ENCODE peak calls at places on chromosomes 16 and 17, in ten cellular contexts. S is CD8-positive, alpha-beta T cell; W is right atrium auricular region; H is esophagus squamous epithelium; X is SJCRH30; M is lung; B is ovary; F is A549; Y is stomach; D is Karpas-422. N is an unnamed sample.
A peak's percentile ranks its signal among the peaks of the same experiment; 100 is the strongest.

GRCh38 chr16:73448970-73449369 is 401.0 kb upstream of the ZFHX3 start:
- DNase-seq in S (no peak), W (no peak), H (no peak), X (no peak), M (no peak), B (no peak), F (no peak), Y (no peak), D (no peak), N (no peak)

GRCh38 chr17:5234645-5235576 is at the start of gene SCIMP:
- DNase-seq in S (no peak), W (peak; percentile 61), H (no peak), X (no peak), M (peak; percentile 33), B (no peak), F (no peak), Y (no peak), D (peak; percentile 47), N (peak; percentile 63)

GRCh38 chr17:62727916-62728672 is 80.0 kb downstream of the MARCHF10 start:
- DNase-seq in S (no peak), W (no peak), H (no peak), X (peak; percentile 62), M (no peak), B (no peak), F (peak; percentile 53), Y (no peak), D (no peak), N (no peak)

GRCh38 chr16:69564845-69565610 is 738 bp upstream of the NFAT5 start:
- DNase-seq in S (no peak), W (no peak), H (no peak), X (peak; percentile 2), M (no peak), B (no peak), F (no peak), Y (no peak), D (peak; percentile 59), N (no peak)

GRCh38 chr17:44757918-44758413 is 822 bp upstream of the ADAM11 start:
- DNase-seq in S (no peak), W (no peak), H (no peak), X (no peak), M (no peak), B (no peak), F (no peak), Y (no peak), D (no peak), N (no peak)

GRCh38 chr17:49819118-49819517 is 28.8 kb downstream of the TAC4 start:
- DNase-seq in S (no peak), W (no peak), H (no peak), X (no peak), M (no peak), B (no peak), F (no peak), Y (no peak), D (no peak), N (no peak)

GRCh38 chr16:66287416-66287815 is 79.1 kb upstream of the CDH5 start:
- DNase-seq in S (no peak), W (no peak), H (no peak), X (no peak), M (no peak), B (no peak), F (no peak), Y (no peak), D (no peak), N (no peak)

GRCh38 chr17:45784583-45785372 is 658 bp downstream of the CRHR1 start:
- DNase-seq in S (no peak), W (no peak), H (no peak), X (peak; percentile 10), M (no peak), B (no peak), F (no peak), Y (peak; percentile 49), D (no peak), N (no peak)

GRCh38 chr16:58417600-58417999 is 25.3 kb downstream of the GINS3 start:
- DNase-seq in S (no peak), W (no peak), H (no peak), X (peak; percentile 34), M (no peak), B (no peak), F (no peak), Y (no peak), D (peak; percentile 98), N (no peak)
- H3K4me3 ChIP-seq in S (no peak overlapping the region), W (no peak overlapping the region), H (no peak overlapping the region), X (no peak overlapping the region), M (no peak overlapping the region), B (no peak overlapping the region), F (no peak overlapping the region), Y (no peak overlapping the region), D (peak overlapping the region; percentile 71), N (no peak overlapping the region)

GRCh38 chr17:77421635-77421982 is 280.8 kb downstream of the SEC14L1 start:
- DNase-seq in S (no peak), W (no peak), H (no peak), X (no peak), M (no peak), B (no peak), F (no peak), Y (no peak), D (no peak), N (no peak)
- H3K4me1 ChIP-seq in S (peaks cover 75% of the 10 kb centered on the region), W (peaks cover 78% of the 10 kb centered on the region), H (peaks cover 72% of the 10 kb centered on the region), X (peaks cover 70% of the 10 kb centered on the region), M (peaks cover 5% of the 10 kb centered on the region), B (peaks cover 40% of the 10 kb centered on the region), F (peaks cover 87% of the 10 kb centered on the region), Y (peaks cover 96% of the 10 kb centered on the region), D (peaks cover 4% of the 10 kb centered on the region), N (peaks cover 28% of the 10 kb centered on the region)

GRCh38 chr17:7295230-7296180 is 1.1 kb upstream of the YBX2 start:
- DNase-seq in S (no peak), W (no peak), H (no peak), X (no peak), M (no peak), B (no peak), F (no peak), Y (no peak), D (no peak), N (no peak)
- H3K4me3 ChIP-seq in S (peak overlapping the region; percentile 33), W (peak overlapping the region; percentile 13), H (peak overlapping the region; percentile 33), X (no peak overlapping the region), M (no peak overlapping the region), B (no peak overlapping the region), F (peak overlapping the region; percentile 48), Y (peak overlapping the region; percentile 33), D (no peak overlapping the region), N (no peak overlapping the region)

GRCh38 chr17:56833023-56833811 is 503 bp downstream of the C17orf67 start:
- DNase-seq in S (peak; percentile 50), W (peak; percentile 64), H (no peak), X (peak; percentile 66), M (peak; percentile 42), B (peak; percentile 43), F (peak; percentile 49), Y (peak; percentile 63), D (peak; percentile 75), N (peak; percentile 82)
- H3K4me1 ChIP-seq in S (peaks cover 48% of the 10 kb centered on the region), W (peaks cover 34% of the 10 kb centered on the region), H (no peaks in the 10 kb centered on the region), X (peaks cover 12% of the 10 kb centered on the region), M (no peaks in the 10 kb centered on the region), B (peaks cover 10% of the 10 kb centered on the region), F (peaks cover 25% of the 10 kb centered on the region), Y (peaks cover 18% of the 10 kb centered on the region), D (peaks cover 50% of the 10 kb centered on the region), N (no peaks in the 10 kb centered on the region)

DNA sequence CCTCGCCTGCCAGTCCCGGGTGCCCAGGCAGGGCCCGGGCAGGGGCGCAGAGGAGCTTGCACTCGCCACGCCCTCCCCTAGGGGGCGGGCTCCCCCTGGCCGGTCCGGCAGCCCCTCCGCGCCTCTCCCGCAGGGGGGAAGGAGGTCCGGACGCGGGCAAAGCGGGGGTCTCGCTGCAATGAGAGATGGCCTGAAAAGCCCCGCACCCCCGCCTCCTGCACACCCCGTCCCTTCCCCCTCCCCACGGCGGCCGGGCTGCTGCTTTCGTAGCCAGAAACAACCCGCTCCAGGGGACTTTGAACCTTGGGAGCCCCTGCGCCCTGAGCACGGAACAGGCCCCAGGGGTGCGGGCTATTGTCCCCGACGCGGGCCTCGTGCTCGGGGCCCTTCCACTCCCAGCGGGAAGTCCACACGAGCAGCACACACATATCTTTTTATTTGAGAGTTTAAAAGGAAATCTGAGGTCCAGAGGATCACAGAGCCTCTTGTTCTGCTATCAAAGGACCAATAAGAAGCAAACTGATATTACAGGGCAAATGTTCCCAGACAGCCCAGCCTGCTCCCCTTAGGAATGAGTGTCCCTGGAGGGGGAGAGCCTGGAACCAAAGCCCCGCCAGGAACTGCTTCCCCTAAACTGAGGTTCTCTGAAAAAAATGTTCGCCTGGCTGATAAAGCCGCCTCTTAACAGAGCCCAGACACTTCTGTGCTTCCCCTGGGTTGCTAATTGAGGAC is 5.8 kb upstream of the CBX4 start:
- DNase-seq in S (peak; percentile 31), W (no peak), H (no peak), X (peak; percentile 77), M (no peak), B (peak; percentile 62), F (peak; percentile 58), Y (peak; percentile 60), D (peak; percentile 77), N (peak; percentile 85)
- H3K4me3 ChIP-seq in S (no peak overlapping the region), W (no peak overlapping the region), H (peak overlapping the region; percentile 54), X (peak overlapping the region; percentile 44), M (no peak overlapping the region), B (peak overlapping the region; percentile 46), F (peak overlapping the region; percentile 53), Y (peak overlapping the region; percentile 51), D (no peak overlapping the region), N (peak overlapping the region; percentile 69)

GRCh38 chr17:40340327-40340726 is 24.2 kb downstream of the GJD3 start:
- DNase-seq in S (no peak), W (no peak), H (no peak), X (no peak), M (no peak), B (no peak), F (no peak), Y (no peak), D (no peak), N (no peak)
- H3K4me1 ChIP-seq in S (peaks cover 70% of the 10 kb centered on the region), W (peaks cover 86% of the 10 kb centered on the region), H (peaks cover 32% of the 10 kb centered on the region), X (peaks cover 33% of the 10 kb centered on the region), M (peaks cover 12% of the 10 kb centered on the region), B (peaks cover 18% of the 10 kb centered on the region), F (peaks cover 53% of the 10 kb centered on the region), Y (peaks cover 77% of the 10 kb centered on the region), D (peaks cover 56% of the 10 kb centered on the region), N (peaks cover 17% of the 10 kb centered on the region)

DNA sequence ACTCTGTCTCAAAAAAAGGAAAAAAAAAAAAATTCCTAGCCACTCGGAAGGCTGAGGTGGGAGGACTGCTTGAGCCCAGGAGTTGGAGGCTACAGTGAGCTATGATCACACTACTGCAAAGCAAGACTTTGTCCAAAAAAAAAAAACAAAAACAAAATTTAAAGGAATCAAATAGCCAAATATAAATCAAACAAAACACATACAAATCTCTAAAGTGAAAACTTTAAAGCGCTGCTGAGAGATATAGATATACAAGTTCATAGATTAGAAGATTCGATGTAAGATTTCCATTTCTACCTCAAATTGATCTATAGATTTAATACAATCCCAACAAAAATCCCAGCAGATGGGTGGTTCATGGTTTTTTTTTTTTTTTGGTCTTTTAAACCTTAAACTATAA is 83.6 kb downstream of the TTC19 start:
- DNase-seq in S (no peak), W (no peak), H (no peak), X (no peak), M (no peak), B (no peak), F (no peak), Y (no peak), D (no peak), N (no peak)
- H3K4me3 ChIP-seq in S (no peak overlapping the region), W (no peak overlapping the region), H (no peak overlapping the region), X (no peak overlapping the region), M (no peak overlapping the region), B (no peak overlapping the region), F (no peak overlapping the region), Y (no peak overlapping the region), D (no peak overlapping the region), N (no peak overlapping the region)

N was measured in right cardiac atrium.